ENCODE peak calls at places on chromosomes 3 and 15, in seven cellular contexts. Z is mammary epithelial cell, N is fibroblast of lung, M is transverse colon, L is heart left ventricle, O is Peyer's patch, T is ovary. D is an unnamed sample.

GRCh38 chr3:192869131-192870027 is 48.3 kb downstream of the MB21D2 start:
- DNase-seq in Z (no peak), N (peak; percentile 73), M (no peak), L (peak; percentile 26), O (no peak), T (no peak), D (no peak)

GRCh38 chr15:92226020-92226612 is 167.6 kb upstream of the ST8SIA2 start:
- DNase-seq in Z (peak; percentile 37), N (peak; percentile 20), M (no peak), L (no peak), O (no peak), T (no peak), D (peak; percentile 69)

GRCh38 chr3:158213461-158213860 is 103.6 kb downstream of the RSRC1 start:
- DNase-seq in Z (no peak), N (no peak), M (no peak), L (no peak), O (no peak), T (no peak), D (no peak)

GRCh38 chr3:146093928-146094327 is 67.1 kb downstream of the PLOD2 start:
- DNase-seq in Z (no peak), N (peak; percentile 16), M (no peak), L (no peak), O (no peak), T (no peak), D (no peak)

GRCh38 chr3:48222616-48223513 is at the start of gene CAMP:
- DNase-seq in Z (peak; percentile 94), N (peak; percentile 27), M (peak; percentile 54), L (peak; percentile 31), O (peak; percentile 60), T (peak; percentile 50), D (no peak)

GRCh38 chr15:96294766-96295165 is 35.7 kb upstream of the NR2F2 start:
- DNase-seq in Z (no peak), N (no peak), M (no peak), L (no peak), O (no peak), T (no peak), D (no peak)

GRCh38 chr3:144866504-144866903 is 894.9 kb downstream of the DIPK2A start:
- DNase-seq in Z (no peak), N (no peak), M (no peak), L (no peak), O (no peak), T (no peak), D (no peak)

GRCh38 chr3:15258720-15259119 is 52.7 kb downstream of the CAPN7 start:
- DNase-seq in Z (no peak), N (no peak), M (no peak), L (no peak), O (no peak), T (peak; percentile 16), D (no peak)

GRCh38 chr15:27248251-27248650 is 277.3 kb downstream of the GABRG3 start:
- DNase-seq in Z (no peak), N (no peak), M (no peak), L (no peak), O (no peak), T (no peak), D (no peak)

GRCh38 chr3:194280777-194281176 is 70.4 kb downstream of the CPN2 start:
- DNase-seq in Z (no peak), N (no peak), M (no peak), L (no peak), O (no peak), T (peak; percentile 1), D (no peak)

GRCh38 chr3:154758109-154758868 is 321.8 kb upstream of the MME start:
- DNase-seq in Z (peak; percentile 10), N (peak; percentile 21), M (no peak), L (no peak), O (no peak), T (no peak), D (no peak)

GRCh38 chr3:113231827-113232253 is 20.5 kb downstream of the BOC start:
- DNase-seq in Z (peak; percentile 89), N (peak; percentile 94), M (no peak), L (no peak), O (no peak), T (no peak), D (peak; percentile 87)

GRCh38 chr15:73982251-73982962 is 9.7 kb downstream of the STOML1 start:
- DNase-seq in Z (peak; percentile 79), N (peak; percentile 96), M (peak; percentile 75), L (peak; percentile 86), O (peak; percentile 64), T (peak; percentile 85), D (no peak)

GRCh38 chr3:145170101-145170500 is 990.9 kb downstream of the PLOD2 start:
- DNase-seq in Z (no peak), N (no peak), M (no peak), L (no peak), O (no peak), T (no peak), D (no peak)

GRCh38 chr15:99777144-99777543 is 43.9 kb upstream of the LYSMD4 start:
- DNase-seq in Z (no peak), N (no peak), M (no peak), L (no peak), O (no peak), T (no peak), D (no peak)

GRCh38 chr3:23041918-23042696 is 161.0 kb upstream of the UBE2E2 start:
- DNase-seq in Z (peak; percentile 40), N (peak; percentile 60), M (no peak), L (peak; percentile 8), O (no peak), T (no peak), D (no peak)

GRCh38 chr3:50156549-50156948 is 1.4 kb downstream of the SEMA3F start:
- DNase-seq in Z (no peak), N (no peak), M (no peak), L (no peak), O (no peak), T (no peak), D (no peak)

GRCh38 chr3:126245811-126246727 is 65.7 kb upstream of the ALDH1L1 start:
- DNase-seq in Z (no peak), N (peak; percentile 38), M (peak; percentile 45), L (peak; percentile 40), O (no peak), T (peak; percentile 77), D (peak; percentile 81)

GRCh38 chr3:154310840-154311239 is 13.4 kb downstream of the DHX36 start:
- DNase-seq in Z (no peak), N (peak; percentile 29), M (no peak), L (no peak), O (no peak), T (no peak), D (no peak)

GRCh38 chr3:160885791-160886286 is 129.8 kb downstream of the PPM1L start:
- DNase-seq in Z (no peak), N (peak; percentile 72), M (peak; percentile 74), L (peak; percentile 84), O (peak; percentile 52), T (no peak), D (peak; percentile 79)

GRCh38 chr3:62125376-62125775 is 248.0 kb downstream of the FEZF2 start:
- DNase-seq in Z (no peak), N (no peak), M (no peak), L (no peak), O (no peak), T (no peak), D (no peak)

DNA sequence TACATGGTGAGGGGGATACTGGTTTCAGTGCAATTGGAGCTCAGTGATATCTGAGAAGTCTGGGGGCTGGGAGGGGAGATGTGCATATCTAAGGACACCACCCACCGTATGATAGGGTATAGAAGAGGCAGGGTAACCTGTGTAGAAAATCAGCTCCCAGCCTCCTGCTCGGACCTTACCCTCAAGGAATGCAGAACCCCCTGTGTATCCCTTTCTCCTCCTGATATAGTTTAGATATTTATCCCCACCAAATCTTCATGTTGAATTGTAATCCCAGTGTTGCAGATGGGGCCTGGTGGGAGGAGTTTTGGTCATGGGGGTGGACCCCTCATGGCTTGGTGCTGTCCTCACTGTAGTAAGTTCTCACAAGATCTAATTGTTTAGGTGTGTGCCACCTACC is 48.2 kb upstream of the GATA2 start:
- DNase-seq in Z (no peak), N (no peak), M (no peak), L (no peak), O (no peak), T (no peak), D (no peak)
- H3K27ac ChIP-seq in Z (no peak overlapping the region), N (no peak overlapping the region), M (no peak overlapping the region), L (no peak overlapping the region), O (no peak overlapping the region), T (no peak overlapping the region), D (no peak overlapping the region)

GRCh38 chr15:68315495-68316007 is 38.0 kb downstream of the FEM1B start:
- DNase-seq in Z (no peak), N (peak; percentile 29), M (no peak), L (no peak), O (no peak), T (peak; percentile 11), D (peak; percentile 72)

GRCh38 chr15:68315035-68315434 is 37.5 kb downstream of the FEM1B start:
- DNase-seq in Z (no peak), N (no peak), M (no peak), L (no peak), O (no peak), T (no peak), D (peak; percentile 13)

GRCh38 chr15:68317281-68318007 is 39.9 kb downstream of the FEM1B start:
- DNase-seq in Z (no peak), N (no peak), M (no peak), L (no peak), O (no peak), T (no peak), D (peak; percentile 28)

GRCh38 chr15:68314563-68314962 is 37.0 kb downstream of the FEM1B start:
- DNase-seq in Z (no peak), N (peak; percentile 17), M (no peak), L (no peak), O (no peak), T (peak; percentile 15), D (peak; percentile 39)

DNA sequence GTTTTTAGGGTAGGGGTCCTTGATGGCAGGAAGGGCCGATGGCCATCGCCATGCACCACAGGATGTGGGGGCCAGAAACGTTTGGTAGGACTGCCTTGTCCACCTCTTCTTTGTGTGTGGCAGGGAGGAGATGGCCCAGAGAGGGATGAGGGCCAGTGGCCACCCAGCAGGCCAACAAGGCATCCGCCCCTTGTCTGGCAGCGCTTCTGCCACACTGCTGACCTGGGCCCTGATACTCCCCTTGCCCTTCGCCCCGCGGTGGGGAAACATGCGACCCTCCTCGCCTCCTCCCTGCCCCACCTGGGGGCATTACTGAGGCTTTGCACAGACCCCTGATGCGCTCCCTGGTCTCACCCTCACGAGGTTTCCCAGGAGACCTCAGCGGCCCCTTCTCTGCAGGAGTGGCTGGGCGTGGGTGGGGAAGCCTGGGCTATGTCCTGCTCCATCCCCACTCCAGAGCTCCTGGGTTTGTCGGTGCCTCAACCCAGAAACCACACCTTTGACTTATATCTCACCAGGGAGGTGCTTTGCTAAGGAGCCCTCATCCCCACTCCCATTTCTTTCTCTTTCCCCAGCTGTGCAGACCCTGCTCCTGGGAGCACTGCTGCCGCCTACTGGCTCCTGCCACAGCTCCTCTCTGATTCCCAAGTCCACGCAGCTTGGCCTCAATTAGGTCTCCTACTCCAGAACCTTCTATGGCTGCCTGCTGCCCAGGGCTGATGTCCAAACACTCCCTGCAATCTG is 38.7 kb downstream of the FEM1B start:
- DNase-seq in Z (no peak), N (no peak), M (no peak), L (no peak), O (no peak), T (peak; percentile 29), D (peak; percentile 85)
- TF ChIP-seq CTCF in Z (no peak), N (peak; percentile 51), M (no peak), L (peak; percentile 11), O (no peak), T (no peak), D (peak; percentile 80)

GRCh38 chr15:72033711-72034110 is 84.2 kb downstream of the MYO9A start:
- DNase-seq in Z (no peak), N (peak; percentile 49), M (no peak), L (no peak), O (no peak), T (no peak), D (no peak)
- H3K27ac ChIP-seq in Z (no peak overlapping the region), N (no peak overlapping the region), M (no peak overlapping the region), L (no peak overlapping the region), O (no peak overlapping the region), T (no peak overlapping the region), D (no peak overlapping the region)

GRCh38 chr3:53231532-53232511 is 24.0 kb downstream of the TKT start:
- DNase-seq in Z (no peak), N (no peak), M (no peak), L (no peak), O (no peak), T (no peak), D (peak; percentile 52)
- TF ChIP-seq CTCF in Z (peak; percentile 21), N (no peak), M (no peak), L (no peak), O (no peak), T (no peak), D (peak; percentile 41)